ENCODE peak calls at places on chromosomes 2 and 18, in seven cellular contexts. T is anterior cingulate cortex; V is stimulated activated CD4-positive, alpha-beta T cell treated with anti-CD3 and anti-CD28 coated beads, Interleukin-12 subunit alpha, Interleukin-12 subunit beta, amount 100 ng/mL, for 48 hours; R is colonic mucosa; N is AG09319; P is occipital lobe; A is cardiac fibroblast. K is an unnamed sample.
A peak's percentile ranks its signal among the peaks of the same experiment; 100 is the strongest.

GRCh38 chr18:46407471-46408166 is 249.4 kb downstream of the LOXHD1 start:
- DNase-seq in T (no peak), V (no peak), R (no peak), N (no peak), P (no peak), A (peak; percentile 21), K (no peak)

GRCh38 chr18:48007955-48008701 is 77.7 kb upstream of the SMAD2 start:
- DNase-seq in T (peak; percentile 9), V (no peak), R (peak; percentile 77), N (no peak), P (no peak), A (peak; percentile 32), K (no peak)

GRCh38 chr18:12246849-12247808 is 7.0 kb upstream of the CIDEA start:
- DNase-seq in T (no peak), V (no peak), R (no peak), N (no peak), P (no peak), A (peak; percentile 18), K (no peak)

GRCh38 chr18:22711381-22711717 is 221.8 kb upstream of the RBBP8 start:
- DNase-seq in T (no peak), V (no peak), R (no peak), N (no peak), P (no peak), A (peak; percentile 63), K (no peak)

GRCh38 chr18:65206551-65207260 is 544.1 kb upstream of the CDH7 start:
- DNase-seq in T (no peak), V (no peak), R (no peak), N (no peak), P (no peak), A (no peak), K (no peak)

GRCh38 chr2:33681333-33681732 is 82.2 kb upstream of the FAM98A start:
- DNase-seq in T (no peak), V (no peak), R (no peak), N (no peak), P (no peak), A (peak; percentile 19), K (no peak)

GRCh38 chr2:42922790-42923631 is 130.6 kb upstream of the HAAO start:
- DNase-seq in T (no peak), V (no peak), R (no peak), N (peak; percentile 75), P (no peak), A (peak; percentile 95), K (no peak)

GRCh38 chr18:48611785-48612480 is 73.1 kb downstream of the CTIF start:
- DNase-seq in T (no peak), V (no peak), R (no peak), N (no peak), P (no peak), A (no peak), K (no peak)

GRCh38 chr2:83478037-83478436 is 981.0 kb downstream of the SUCLG1 start:
- DNase-seq in T (no peak), V (no peak), R (no peak), N (no peak), P (no peak), A (no peak), K (no peak)

GRCh38 chr2:191688934-191689695 is 11.2 kb downstream of the NABP1 start:
- DNase-seq in T (no peak), V (no peak), R (no peak), N (peak; percentile 86), P (no peak), A (peak; percentile 91), K (no peak)

GRCh38 chr2:214004463-214004862 is 406.4 kb upstream of the VWC2L start:
- DNase-seq in T (no peak), V (no peak), R (no peak), N (no peak), P (no peak), A (no peak), K (no peak)

GRCh38 chr2:175855794-175856453 is 146.1 kb downstream of the LNPK start:
- DNase-seq in T (peak; percentile 12), V (no peak), R (no peak), N (no peak), P (peak; percentile 70), A (peak; percentile 15), K (no peak)

GRCh38 chr2:224630659-224631550 is 45.7 kb upstream of the CUL3 start:
- DNase-seq in T (no peak), V (no peak), R (no peak), N (no peak), P (no peak), A (no peak), K (no peak)

GRCh38 chr18:74281639-74282358 is 10.0 kb downstream of the CYB5A start:
- DNase-seq in T (no peak), V (no peak), R (peak; percentile 48), N (no peak), P (no peak), A (peak; percentile 60), K (no peak)

GRCh38 chr2:127047716-127048617 is 59.0 kb downstream of the BIN1 start:
- DNase-seq in T (no peak), V (no peak), R (peak; percentile 16), N (no peak), P (no peak), A (no peak), K (no peak)

GRCh38 chr2:232875256-232876070 is 5.4 kb downstream of the SNORC start:
- DNase-seq in T (peak; percentile 50), V (no peak), R (peak; percentile 69), N (no peak), P (no peak), A (no peak), K (peak; percentile 59)

GRCh38 chr2:44902767-44903166 is 38.7 kb upstream of the SIX3 start:
- DNase-seq in T (no peak), V (no peak), R (no peak), N (no peak), P (no peak), A (no peak), K (no peak)

GRCh38 chr18:5630057-5630765 is 86.4 kb upstream of the EPB41L3 start:
- DNase-seq in T (peak; percentile 43), V (peak; percentile 11), R (peak; percentile 88), N (no peak), P (peak; percentile 77), A (peak; percentile 37), K (peak; percentile 66)

GRCh38 chr2:241010531-241011295 is 12.3 kb downstream of the SNED1 start:
- DNase-seq in T (no peak), V (no peak), R (no peak), N (no peak), P (no peak), A (no peak), K (no peak)

GRCh38 chr2:69946351-69947077 is 14.9 kb downstream of the ASPRV1 start:
- DNase-seq in T (no peak), V (peak; percentile 19), R (no peak), N (no peak), P (no peak), A (peak; percentile 82), K (no peak)

GRCh38 chr2:209383212-209383611 is 40.6 kb upstream of the MAP2 start:
- DNase-seq in T (no peak), V (no peak), R (no peak), N (no peak), P (no peak), A (peak; percentile 92), K (no peak)

GRCh38 chr2:11807156-11808015 is 61.0 kb downstream of the LPIN1 start:
- DNase-seq in T (no peak), V (no peak), R (no peak), N (no peak), P (no peak), A (peak; percentile 11), K (no peak)

GRCh38 chr18:49238433-49239042 is 221.9 kb downstream of the DYM start:
- DNase-seq in T (peak; percentile 7), V (no peak), R (no peak), N (no peak), P (no peak), A (peak; percentile 69), K (no peak)

GRCh38 chr2:98730053-98730850 is 680 bp downstream of the MGAT4A start:
- DNase-seq in T (peak; percentile 38), V (peak; percentile 22), R (peak; percentile 71), N (no peak), P (peak; percentile 49), A (no peak), K (peak; percentile 68)

GRCh38 chr2:95043300-95043786 is 17.8 kb downstream of the MAL start:
- DNase-seq in T (peak; percentile 84), V (no peak), R (peak; percentile 37), N (peak; percentile 39), P (peak; percentile 73), A (peak; percentile 80), K (peak; percentile 82)

GRCh38 chr2:218615868-218616315 is 8.2 kb downstream of the PLCD4 start:
- DNase-seq in T (no peak), V (no peak), R (peak; percentile 35), N (no peak), P (no peak), A (no peak), K (no peak)

GRCh38 chr2:9380702-9381628 is 42.4 kb downstream of the ITGB1BP1 start:
- DNase-seq in T (no peak), V (no peak), R (peak; percentile 71), N (peak; percentile 89), P (no peak), A (peak; percentile 95), K (no peak)

GRCh38 chr2:134845719-134846118 is 7.3 kb downstream of the ACMSD start:
- DNase-seq in T (no peak), V (no peak), R (no peak), N (no peak), P (no peak), A (peak; percentile 63), K (no peak)

K was measured in hypothalamus.